ENCODE peak calls at places on chromosome 4, in six cellular contexts. I is fibroblast of mammary gland, D is heart left ventricle, W is hepatocyte, Z is thoracic aorta, L is uterus. M is an unnamed sample.

GRCh38 chr4:112704991-112705845 is 68.3 kb downstream of the LARP7 start:
- DNase-seq in Z (peak), D (peak), I (peak), L (peak), W (peak), M (peak)

GRCh38 chr4:125315571-125316390 is 1.0 kb downstream of the FAT4 start:
- DNase-seq in W (peak), D (peak), Z (no peak), I (peak), L (peak), M (no peak)

GRCh38 chr4:176927664-176928063 is 134.9 kb upstream of the VEGFC start:
- DNase-seq in D (no peak), L (no peak), W (peak), Z (no peak), I (peak), M (no peak)

GRCh38 chr4:76780781-76781697 is 116.9 kb downstream of the SOWAHB start:
- DNase-seq in Z (no peak), I (no peak), L (no peak), D (no peak), W (no peak), M (no peak)

GRCh38 chr4:185865901-185866328 is 53.9 kb upstream of the SORBS2 start:
- DNase-seq in L (no peak), W (no peak), D (no peak), Z (no peak), I (peak), M (no peak)

GRCh38 chr4:171353535-171353934 is 459.7 kb upstream of the GALNTL6 start:
- DNase-seq in I (no peak), D (no peak), Z (no peak), W (no peak), L (no peak), M (no peak)

GRCh38 chr4:151644625-151645024 is 116.2 kb downstream of the GATB start:
- DNase-seq in Z (no peak), I (no peak), D (no peak), W (no peak), L (no peak), M (no peak)

GRCh38 chr4:186900232-186900900 is 176.7 kb upstream of the FAT1 start:
- DNase-seq in D (no peak), L (no peak), Z (no peak), W (no peak), I (peak), M (no peak)

GRCh38 chr4:74112399-74113090 is 13.6 kb upstream of the CXCL2 start:
- DNase-seq in I (peak), L (no peak), Z (no peak), D (no peak), W (no peak), M (no peak)

GRCh38 chr4:53480909-53481308 is 103.5 kb downstream of the FIP1L1 start:
- DNase-seq in D (no peak), Z (no peak), L (no peak), W (no peak), I (no peak), M (no peak)

GRCh38 chr4:77151246-77151645 is 5.8 kb upstream of the CCNG2 start:
- DNase-seq in W (no peak), Z (no peak), D (no peak), I (peak), L (no peak), M (no peak)

GRCh38 chr4:42636591-42636990 is 20.3 kb downstream of the ATP8A1 start:
- DNase-seq in Z (no peak), D (no peak), W (no peak), I (no peak), L (no peak), M (no peak)

GRCh38 chr4:94690851-94691254 is 66.9 kb upstream of the BMPR1B start:
- DNase-seq in W (no peak), I (peak), Z (no peak), D (no peak), L (no peak), M (no peak)

GRCh38 chr4:70721747-70722146 is at the start of gene RUFY3:
- DNase-seq in L (peak), W (peak), I (peak), D (peak), Z (no peak), M (no peak)

GRCh38 chr4:575281-576141 is 584 bp downstream of the TMEM271 start:
- DNase-seq in D (peak), I (peak), Z (no peak), W (peak), L (no peak), M (no peak)
- H3K4me3 ChIP-seq in D (peak), I (no peak), Z (no peak), W (no peak), L (no peak), M (no peak)

DNA sequence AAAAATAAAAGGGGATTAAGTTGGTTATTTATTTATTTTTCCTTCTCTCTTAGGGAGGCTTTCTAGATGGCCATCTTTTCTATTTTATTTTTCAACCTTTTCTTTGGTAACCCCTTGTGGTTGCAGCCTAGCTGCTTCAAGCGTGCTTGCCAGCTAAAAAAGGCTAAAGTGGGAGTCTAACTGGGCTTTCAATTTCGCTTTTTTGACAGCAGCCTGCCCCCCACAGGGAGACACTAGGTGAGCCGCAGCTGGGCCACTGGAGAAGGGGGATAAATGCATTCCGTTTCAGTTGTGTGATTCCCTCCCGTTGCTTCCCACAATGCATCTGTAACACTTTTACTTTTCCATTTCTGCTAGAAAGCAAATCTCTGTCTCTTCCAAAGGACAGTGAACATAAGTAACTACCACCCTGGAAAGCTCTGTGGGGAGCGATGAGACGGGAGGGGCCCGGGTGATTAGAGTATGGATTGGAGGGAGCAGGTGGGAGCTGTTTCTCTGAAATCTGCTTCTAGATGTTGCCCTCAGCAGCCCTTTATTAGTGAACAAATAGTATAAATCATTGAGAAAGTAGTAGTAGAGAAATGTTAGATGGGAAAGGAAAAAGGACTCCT is 86.2 kb upstream of the RAPGEF2 start:
- DNase-seq in W (peak), D (no peak), Z (no peak), I (no peak), L (no peak), M (no peak)
- TF ChIP-seq CTCF in W (peak), D (peak), Z (peak), I (no peak), L (no peak), M (no peak)

DNA sequence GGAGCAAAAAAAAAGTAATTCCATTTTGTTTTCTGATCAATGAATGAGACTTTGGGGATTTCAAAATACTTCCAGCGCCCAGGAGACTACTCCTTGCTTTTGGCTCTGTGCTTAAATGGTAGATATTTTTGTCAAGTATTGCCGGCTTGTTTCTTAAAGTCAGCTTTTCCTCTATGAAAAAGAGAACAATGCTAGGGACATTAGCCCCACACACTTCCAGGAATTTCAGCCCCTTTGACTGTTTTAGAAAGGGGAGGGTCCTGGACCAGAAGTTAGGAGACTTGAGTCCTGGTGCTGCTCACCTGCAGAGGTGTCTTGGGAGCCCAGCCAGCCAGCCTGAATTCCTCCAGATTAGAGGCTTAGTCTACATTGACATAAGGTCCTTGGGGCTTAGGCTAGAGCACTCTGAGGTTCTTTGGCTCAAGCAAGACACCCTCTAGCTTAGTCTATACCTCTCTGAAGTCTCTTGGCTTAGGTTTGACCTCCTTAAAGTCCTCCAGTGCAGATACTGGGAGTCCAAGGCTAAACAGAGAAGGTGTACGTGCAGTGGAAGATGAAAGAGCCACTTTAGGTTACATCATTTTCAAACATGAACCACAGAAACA is 1.6 kb upstream of the SETD7 start:
- DNase-seq in D (no peak), L (no peak), I (no peak), W (no peak), Z (no peak), M (no peak)
- H3K4me3 ChIP-seq in D (peak), L (peak), I (peak), W (peak), Z (peak), M (peak)

GRCh38 chr4:86939123-86939522 is 4.3 kb downstream of the AFF1 start:
- DNase-seq in I (peak), D (no peak), Z (no peak), W (no peak), L (no peak), M (no peak)

GRCh38 chr4:86934147-86934771 is 552 bp upstream of the AFF1 start:
- DNase-seq in L (no peak), Z (no peak), I (no peak), D (no peak), W (no peak), M (no peak)

GRCh38 chr4:86934772-86935498 is at the start of gene AFF1:
- DNase-seq in Z (peak), I (peak), W (peak), D (peak), L (peak), M (peak)

GRCh38 chr4:86935499-86935832 is 655 bp downstream of the AFF1 start:
- DNase-seq in L (peak), Z (no peak), W (no peak), D (no peak), I (no peak), M (no peak)

GRCh38 chr4:86935833-86936721 is 1.3 kb downstream of the AFF1 start:
- DNase-seq in L (peak), Z (no peak), D (peak), W (peak), I (peak), M (peak)
- TF ChIP-seq CTCF in L (no peak), Z (no peak), D (no peak), W (no peak), I (no peak), M (no peak)

DNA sequence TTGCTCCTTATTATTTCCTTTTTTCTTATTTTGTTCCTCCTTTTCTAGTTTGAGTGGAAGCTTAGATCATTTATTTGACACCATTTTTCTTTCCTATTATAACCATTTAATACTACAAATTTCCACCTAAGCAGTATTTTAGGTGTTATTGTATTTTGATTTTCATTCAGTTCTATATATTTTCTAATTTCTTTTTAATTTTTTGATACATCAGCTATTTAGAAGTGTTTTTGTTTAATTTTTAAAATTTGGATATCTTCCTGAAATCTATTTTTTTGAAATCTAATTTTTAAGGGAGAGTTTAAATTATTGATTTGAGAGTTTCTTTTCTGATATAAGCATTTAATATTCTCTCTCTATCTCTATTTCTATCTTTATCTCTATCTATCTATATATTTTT is 108.1 kb downstream of the LARP1B start:
- DNase-seq in W (no peak), I (no peak), Z (no peak), D (no peak), L (no peak), M (no peak)
- H3K4me3 ChIP-seq in W (no peak), I (no peak), Z (no peak), D (no peak), L (no peak), M (no peak)

GRCh38 chr4:48681856-48682255 is 98.2 kb downstream of the FRYL start:
- DNase-seq in Z (no peak), W (peak), I (peak), L (no peak), D (no peak), M (no peak)
- TF ChIP-seq CTCF in Z (no peak), W (peak), I (peak), L (no peak), D (peak), M (no peak)

DNA sequence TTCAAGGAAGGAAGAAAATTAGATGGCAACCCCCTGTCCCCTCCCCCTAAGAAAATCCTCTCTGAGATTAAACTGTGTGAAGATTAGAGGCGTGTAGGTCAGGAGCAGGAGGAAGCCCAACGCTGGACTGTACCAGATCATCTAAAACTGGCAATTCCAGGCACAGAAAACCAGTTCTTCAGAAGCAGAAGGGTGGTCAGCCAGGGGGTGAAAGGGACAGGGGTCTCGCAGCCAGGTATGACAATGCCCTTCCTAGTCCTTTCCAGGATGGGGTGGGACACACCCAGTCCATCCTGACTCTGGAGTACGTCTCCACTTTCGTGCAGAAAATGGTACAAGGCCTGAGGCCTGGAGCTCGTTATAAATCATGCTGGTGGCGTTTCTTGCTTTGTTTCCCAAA is 3.3 kb upstream of the RHOH start:
- DNase-seq in D (no peak), I (no peak), L (no peak), W (no peak), Z (no peak), M (no peak)
- H3K4me3 ChIP-seq in D (no peak), I (no peak), L (no peak), W (no peak), Z (no peak), M (no peak)

GRCh38 chr4:6360385-6360784 is 90.7 kb downstream of the WFS1 start:
- DNase-seq in D (no peak), L (no peak), W (no peak), Z (no peak), I (no peak), M (no peak)

GRCh38 chr4:6362896-6363295 is 93.2 kb downstream of the WFS1 start:
- DNase-seq in D (peak), I (peak), W (peak), Z (no peak), L (no peak), M (no peak)

GRCh38 chr4:6364146-6364545 is 94.5 kb downstream of the WFS1 start:
- DNase-seq in Z (no peak), W (no peak), L (no peak), D (no peak), I (no peak), M (no peak)

GRCh38 chr4:6361076-6361784 is 91.6 kb downstream of the WFS1 start:
- DNase-seq in W (no peak), I (no peak), D (no peak), Z (no peak), L (no peak), M (no peak)

DNA sequence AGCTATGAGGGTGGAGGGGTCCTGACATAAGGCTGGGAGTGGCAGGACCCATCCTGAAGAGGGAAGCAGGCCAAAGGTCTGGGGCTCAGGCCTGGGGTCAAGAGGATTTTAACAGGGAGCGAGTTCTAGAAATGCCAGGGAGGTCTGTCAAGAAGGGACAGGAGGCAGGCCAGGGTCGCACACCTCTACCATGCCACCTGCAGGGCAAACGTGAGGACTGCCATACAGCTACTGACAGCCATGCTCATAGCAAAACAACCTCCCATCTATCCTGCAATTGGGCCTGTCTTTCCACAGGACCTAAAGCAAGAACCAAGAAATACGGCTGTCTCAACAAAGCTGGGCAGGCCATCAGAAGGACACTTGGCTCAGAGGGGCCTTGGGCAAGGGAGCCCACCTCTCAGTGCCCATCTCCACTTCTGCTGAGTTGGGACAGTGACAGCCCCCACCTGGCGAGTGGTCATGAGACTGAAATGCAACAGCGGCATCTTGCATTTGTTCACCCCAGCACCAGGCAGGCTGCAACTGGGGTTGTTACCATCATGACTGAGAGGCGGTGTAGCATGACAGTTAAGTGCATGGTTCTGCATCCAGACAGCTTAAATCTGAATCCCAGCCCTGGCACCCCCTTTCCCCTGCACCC is 92.7 kb downstream of the WFS1 start:
- DNase-seq in W (no peak), D (no peak), Z (no peak), I (no peak), L (no peak), M (no peak)
- TF ChIP-seq CTCF in W (no peak), D (no peak), Z (no peak), I (no peak), L (no peak), M (no peak)

DNA sequence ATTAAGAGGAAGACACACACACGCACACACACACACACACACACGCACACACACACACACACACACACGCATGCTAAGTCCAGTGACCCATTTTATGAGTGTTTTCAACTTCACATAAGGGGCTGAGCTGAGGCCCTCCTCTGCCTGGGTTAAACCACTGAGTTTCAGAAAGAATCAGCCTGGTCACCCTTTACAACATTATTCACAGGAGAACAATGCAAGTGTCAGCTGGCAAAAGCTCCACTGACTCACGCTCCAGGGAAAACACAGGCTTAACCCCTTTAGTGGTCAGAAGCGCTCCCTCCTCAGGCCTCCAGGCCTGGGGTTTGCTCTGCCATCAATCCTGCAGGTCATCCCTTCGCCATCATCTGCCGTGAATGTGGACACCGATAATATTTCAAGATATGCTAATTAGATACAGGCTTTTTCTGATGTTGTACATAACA is 46.9 kb downstream of the ACOX3 start:
- DNase-seq in Z (peak), D (peak), W (peak), L (peak), I (peak), M (peak)
- H3K4me3 ChIP-seq in Z (peak), D (no peak), W (no peak), L (no peak), I (no peak), M (no peak)

M was measured in right atrium auricular region.